ENCODE peak calls at places on chromosomes 7 and 10, in five cellular contexts. K is mesenchymal stem cell, S is IMR-90, M is H9, V is H1. Q is an unnamed sample.

GRCh38 chr7:79410345-79410744 is 43.1 kb downstream of the MAGI2 start:
- DNase-seq in S (peak), M (no peak), K (no peak), V (no peak), Q (no peak)

GRCh38 chr7:55573526-55573925 is 1.2 kb upstream of the VOPP1 start:
- DNase-seq in M (no peak), K (peak), S (peak), V (no peak), Q (no peak)

GRCh38 chr10:72072639-72073038 is 15.7 kb downstream of the SPOCK2 start:
- DNase-seq in S (no peak), K (no peak), V (no peak), M (no peak), Q (no peak)

GRCh38 chr10:103763374-103764202 is 91.8 kb downstream of the SH3PXD2A start:
- DNase-seq in S (peak), V (no peak), K (peak), M (no peak), Q (no peak)

GRCh38 chr10:57952741-57953140 is 315.0 kb downstream of the IPMK start:
- DNase-seq in K (peak), S (peak), M (no peak), V (no peak), Q (no peak)

GRCh38 chr7:1940402-1940786 is 270.3 kb downstream of the ELFN1 start:
- DNase-seq in K (no peak), M (no peak), S (no peak), V (no peak), Q (no peak)

GRCh38 chr7:39465055-39465929 is 100.9 kb upstream of the YAE1 start:
- DNase-seq in V (peak), M (peak), K (peak), S (peak), Q (peak)

GRCh38 chr7:131010714-131011436 is 276.9 kb upstream of the KLF14 start:
- DNase-seq in S (peak), V (no peak), M (no peak), K (peak), Q (no peak)

GRCh38 chr10:48381971-48382370 is 75.5 kb downstream of the MAPK8 start:
- DNase-seq in V (no peak), K (no peak), M (no peak), S (no peak), Q (no peak)

GRCh38 chr7:84025332-84025927 is 169.2 kb downstream of the SEMA3A start:
- DNase-seq in V (peak), K (peak), M (no peak), S (peak), Q (peak)

GRCh38 chr7:25926891-25927625 is 224.9 kb upstream of the NFE2L3 start:
- DNase-seq in V (no peak), S (no peak), K (no peak), M (no peak), Q (no peak)

GRCh38 chr10:110783509-110784103 is 88.1 kb upstream of the PDCD4 start:
- DNase-seq in M (no peak), V (no peak), K (no peak), S (peak), Q (no peak)

GRCh38 chr7:152733286-152733934 is 26.1 kb upstream of the ACTR3B start:
- DNase-seq in M (peak), S (no peak), K (no peak), V (no peak), Q (no peak)

GRCh38 chr7:108875139-108875538 is 305.5 kb downstream of the DNAJB9 start:
- DNase-seq in K (peak), S (peak), M (peak), V (peak), Q (no peak)

DNA sequence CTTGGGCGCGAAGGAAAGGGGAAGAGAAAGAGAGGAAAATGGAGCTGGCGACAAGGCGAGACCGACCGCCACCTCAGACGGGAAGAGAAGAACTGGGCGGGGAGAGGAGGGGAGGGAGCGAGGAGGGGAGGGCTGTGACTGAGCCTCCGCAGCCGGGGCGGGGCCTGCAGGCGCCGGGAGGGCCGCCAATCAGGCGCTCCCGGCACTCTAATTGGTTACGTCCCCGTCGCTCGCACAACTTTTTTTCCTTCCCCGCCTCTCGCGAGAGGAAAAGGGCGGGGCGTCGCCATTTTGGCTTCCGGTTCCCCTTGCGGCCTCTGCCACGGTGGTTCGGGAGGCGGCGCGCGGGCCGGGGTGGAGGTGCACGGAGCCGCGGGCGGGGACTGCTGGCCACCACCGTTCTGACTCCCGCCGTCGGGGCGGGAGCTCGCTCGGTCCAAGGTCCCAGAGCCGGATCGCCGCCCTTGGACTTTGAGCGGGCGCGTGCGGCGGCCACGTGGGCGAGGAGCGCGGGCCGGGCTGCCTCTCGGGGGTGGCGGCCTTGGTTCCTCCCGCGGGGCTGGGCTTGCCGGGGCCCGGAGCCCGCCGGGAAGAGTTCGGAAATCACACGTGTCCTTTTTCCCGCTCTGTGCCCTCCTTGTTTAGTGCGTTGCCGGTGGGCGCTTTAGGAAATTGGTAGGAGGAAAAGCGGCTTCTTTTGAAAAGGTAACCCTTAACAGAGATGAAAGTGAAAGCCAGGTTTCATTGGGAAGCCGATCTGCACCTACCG is at the start of gene GDI2:
- DNase-seq in V (peak), S (peak), K (peak), M (peak), Q (peak)
- H2BK5ac ChIP-seq in V (peak), S (peak), K (peak), M (no peak), Q (peak)

DNA sequence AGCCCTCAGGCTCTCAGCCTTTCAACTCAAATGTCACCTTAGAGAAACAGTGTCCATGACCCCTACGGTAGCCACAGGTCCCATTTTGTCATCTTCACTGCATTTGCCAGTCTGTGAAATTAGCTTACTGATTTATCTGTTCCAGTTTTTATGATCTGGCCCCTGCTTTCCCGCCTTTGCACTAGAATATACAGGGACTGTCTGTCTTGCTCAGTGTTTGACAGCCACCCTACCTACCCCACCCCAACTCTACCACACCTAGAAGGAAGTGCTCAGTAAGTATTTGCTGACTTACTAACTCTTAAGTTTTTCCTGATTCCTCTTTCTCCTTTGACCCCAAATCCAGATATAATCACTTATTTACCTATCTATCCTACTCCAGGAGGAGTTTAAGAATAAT is 49.5 kb downstream of the CREB3L2 start:
- DNase-seq in V (no peak), M (no peak), S (no peak), K (no peak), Q (no peak)
- H2BK120ac ChIP-seq in V (no peak), M (no peak), S (peak), K (peak), Q (no peak)

GRCh38 chr10:61828788-61829187 is 72.7 kb upstream of the ARID5B start:
- DNase-seq in S (no peak), V (no peak), M (no peak), K (no peak), Q (no peak)
- H2BK5ac ChIP-seq in S (no peak), V (no peak), M (no peak), K (no peak), Q (no peak)

DNA sequence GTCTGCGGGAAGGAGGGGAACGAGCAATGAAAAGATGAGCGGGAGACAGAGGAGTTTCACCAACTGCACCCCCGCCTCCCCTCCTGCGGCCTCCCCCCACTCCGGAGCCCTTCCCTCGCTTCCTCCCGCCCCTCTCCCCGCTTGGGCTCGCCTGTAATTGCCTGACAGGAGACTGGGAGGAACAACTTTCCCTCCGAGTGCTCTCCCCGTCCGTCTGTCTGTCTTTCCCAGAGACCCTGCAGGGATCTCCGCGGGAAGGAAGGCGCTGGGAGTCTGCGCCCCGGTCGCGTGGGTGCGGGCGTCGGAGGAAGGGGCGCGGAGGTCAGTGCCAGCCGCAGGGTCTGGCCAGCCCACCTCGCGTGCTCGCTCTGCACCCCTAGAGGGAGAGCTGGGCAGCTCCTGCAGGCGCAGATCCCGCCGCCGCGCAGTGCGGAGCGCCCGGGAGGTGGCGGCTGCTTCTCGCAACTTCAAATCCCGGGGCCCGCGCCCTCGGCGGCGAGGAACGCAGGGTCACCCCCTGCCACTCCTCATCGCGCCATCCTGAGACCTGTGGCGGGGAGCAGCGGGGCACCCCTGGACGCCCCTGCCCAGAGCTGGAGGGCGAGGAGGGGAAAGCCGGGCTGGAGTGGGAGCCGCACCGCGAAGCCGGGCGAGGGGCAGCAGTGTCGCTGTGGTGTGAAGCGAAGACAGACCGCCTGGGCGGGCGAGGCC is 527 bp upstream of the NRP1 start:
- DNase-seq in V (no peak), K (peak), M (peak), S (peak), Q (peak)
- H2BK120ac ChIP-seq in V (no peak), K (peak), M (no peak), S (peak), Q (no peak)

Q was measured in neuronal stem cell.